ENCODE peak calls at places on chromosomes 1 and 21, in ten cellular contexts. N is CD8-positive, alpha-beta memory T cell; S is HCT116; L is tibial nerve; J is psoas muscle; H is adipocyte; E is left lung; Y is heart left ventricle; U is neuronal stem cell; C is tibial artery. X is an unnamed sample.

GRCh38 chr1:200771625-200772555 is 33.2 kb downstream of the CAMSAP2 start:
- DNase-seq in N (no peak), S (peak; percentile 32), L (no peak), J (no peak), H (no peak), E (no peak), Y (no peak), U (no peak), C (no peak), X (no peak)

GRCh38 chr21:45427331-45428271 is 22.6 kb downstream of the COL18A1 start:
- DNase-seq in N (no peak), S (peak; percentile 67), L (no peak), J (peak; percentile 79), H (peak; percentile 86), E (peak; percentile 78), Y (no peak), U (no peak), C (peak; percentile 79), X (peak; percentile 100)

GRCh38 chr1:8818325-8818775 is 910 bp upstream of the RERE start:
- DNase-seq in N (no peak), S (peak; percentile 42), L (no peak), J (no peak), H (peak; percentile 80), E (no peak), Y (peak; percentile 39), U (no peak), C (peak; percentile 66), X (peak; percentile 80)

GRCh38 chr1:20848162-20848561 is 61.1 kb upstream of the HP1BP3 start:
- DNase-seq in N (no peak), S (peak; percentile 0), L (no peak), J (no peak), H (no peak), E (no peak), Y (no peak), U (no peak), C (no peak), X (no peak)

GRCh38 chr1:81254560-81254959 is 546.2 kb upstream of the ADGRL2 start:
- DNase-seq in N (no peak), S (peak; percentile 12), L (no peak), J (no peak), H (no peak), E (no peak), Y (no peak), U (no peak), C (no peak), X (no peak)

GRCh38 chr1:46343351-46343695 is 2.7 kb downstream of the NSUN4 start:
- DNase-seq in N (no peak), S (no peak), L (no peak), J (no peak), H (no peak), E (no peak), Y (peak; percentile 15), U (no peak), C (no peak), X (no peak)

GRCh38 chr1:83725735-83726360 is 273.1 kb downstream of the TTLL7 start:
- DNase-seq in N (no peak), S (no peak), L (no peak), J (no peak), H (no peak), E (no peak), Y (no peak), U (no peak), C (no peak), X (no peak)

GRCh38 chr1:229148041-229148671 is 122.8 kb upstream of the RAB4A start:
- DNase-seq in N (no peak), S (no peak), L (peak; percentile 19), J (no peak), H (no peak), E (no peak), Y (peak; percentile 31), U (no peak), C (no peak), X (no peak)

GRCh38 chr1:19483261-19483660 is 2.1 kb downstream of the CAPZB start:
- DNase-seq in N (no peak), S (no peak), L (no peak), J (no peak), H (no peak), E (no peak), Y (no peak), U (no peak), C (no peak), X (no peak)

GRCh38 chr1:19483691-19484090 is 1.6 kb downstream of the CAPZB start:
- DNase-seq in N (no peak), S (no peak), L (no peak), J (no peak), H (no peak), E (no peak), Y (no peak), U (no peak), C (no peak), X (peak; percentile 86)

GRCh38 chr1:19479351-19480120 is 5.8 kb downstream of the CAPZB start:
- DNase-seq in N (no peak), S (no peak), L (no peak), J (no peak), H (no peak), E (no peak), Y (no peak), U (no peak), C (no peak), X (no peak)

GRCh38 chr1:19480282-19480681 is 5.1 kb downstream of the CAPZB start:
- DNase-seq in N (no peak), S (no peak), L (no peak), J (no peak), H (no peak), E (no peak), Y (no peak), U (no peak), C (no peak), X (no peak)

DNA sequence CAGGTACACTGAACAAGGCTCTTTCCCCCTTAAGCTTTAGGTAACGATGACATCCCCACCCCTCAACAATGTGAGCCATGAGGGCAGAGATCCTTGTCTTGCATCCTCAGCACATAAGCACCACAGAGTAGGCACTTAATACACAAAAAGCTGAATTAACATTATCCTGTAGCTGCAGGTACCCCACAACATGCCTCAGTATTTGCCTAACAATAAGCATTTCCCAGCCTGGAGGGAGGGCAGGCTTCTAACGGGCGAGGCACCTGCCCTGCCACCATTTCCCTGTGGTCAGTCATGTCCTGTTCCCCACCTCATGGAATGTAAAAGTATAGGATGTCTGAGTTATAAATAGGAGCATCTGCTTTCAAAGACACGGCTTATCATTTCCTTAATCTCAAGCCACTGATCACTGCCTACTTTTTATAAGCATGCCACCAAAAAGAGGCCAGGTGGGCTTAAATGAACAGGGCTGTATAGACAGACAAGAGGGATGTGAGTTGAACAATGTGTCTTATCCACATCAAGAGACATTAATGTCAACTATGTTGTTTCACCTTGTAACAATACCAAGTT is 3.4 kb downstream of the CAPZB start:
- DNase-seq in N (no peak), S (no peak), L (no peak), J (no peak), H (no peak), E (no peak), Y (no peak), U (no peak), C (no peak), X (no peak)
- H3K4me1 ChIP-seq in N (peaks cover 81% of the 10 kb centered on the region), S (peaks cover 10% of the 10 kb centered on the region), L (peaks cover 76% of the 10 kb centered on the region), J (peaks cover 81% of the 10 kb centered on the region), H (peaks cover 54% of the 10 kb centered on the region), E (peaks cover 61% of the 10 kb centered on the region), Y (peaks cover 82% of the 10 kb centered on the region), U (peaks cover 21% of the 10 kb centered on the region), C (peaks cover 83% of the 10 kb centered on the region), X (peaks cover 51% of the 10 kb centered on the region)

GRCh38 chr1:2416403-2416802 is 4.0 kb upstream of the PEX10 start:
- DNase-seq in N (peak; percentile 27), S (no peak), L (no peak), J (no peak), H (no peak), E (peak; percentile 75), Y (no peak), U (no peak), C (no peak), X (no peak)
- H3K27me3 ChIP-seq in N (no peaks in the 10 kb centered on the region), S (no peaks in the 10 kb centered on the region), L (peaks cover 59% of the 10 kb centered on the region), J (peaks cover 24% of the 10 kb centered on the region), H (peaks cover 38% of the 10 kb centered on the region), E (peaks cover 68% of the 10 kb centered on the region), Y (peaks cover 54% of the 10 kb centered on the region), U (no peaks in the 10 kb centered on the region), C (no peaks in the 10 kb centered on the region), X (peaks cover 19% of the 10 kb centered on the region)

DNA sequence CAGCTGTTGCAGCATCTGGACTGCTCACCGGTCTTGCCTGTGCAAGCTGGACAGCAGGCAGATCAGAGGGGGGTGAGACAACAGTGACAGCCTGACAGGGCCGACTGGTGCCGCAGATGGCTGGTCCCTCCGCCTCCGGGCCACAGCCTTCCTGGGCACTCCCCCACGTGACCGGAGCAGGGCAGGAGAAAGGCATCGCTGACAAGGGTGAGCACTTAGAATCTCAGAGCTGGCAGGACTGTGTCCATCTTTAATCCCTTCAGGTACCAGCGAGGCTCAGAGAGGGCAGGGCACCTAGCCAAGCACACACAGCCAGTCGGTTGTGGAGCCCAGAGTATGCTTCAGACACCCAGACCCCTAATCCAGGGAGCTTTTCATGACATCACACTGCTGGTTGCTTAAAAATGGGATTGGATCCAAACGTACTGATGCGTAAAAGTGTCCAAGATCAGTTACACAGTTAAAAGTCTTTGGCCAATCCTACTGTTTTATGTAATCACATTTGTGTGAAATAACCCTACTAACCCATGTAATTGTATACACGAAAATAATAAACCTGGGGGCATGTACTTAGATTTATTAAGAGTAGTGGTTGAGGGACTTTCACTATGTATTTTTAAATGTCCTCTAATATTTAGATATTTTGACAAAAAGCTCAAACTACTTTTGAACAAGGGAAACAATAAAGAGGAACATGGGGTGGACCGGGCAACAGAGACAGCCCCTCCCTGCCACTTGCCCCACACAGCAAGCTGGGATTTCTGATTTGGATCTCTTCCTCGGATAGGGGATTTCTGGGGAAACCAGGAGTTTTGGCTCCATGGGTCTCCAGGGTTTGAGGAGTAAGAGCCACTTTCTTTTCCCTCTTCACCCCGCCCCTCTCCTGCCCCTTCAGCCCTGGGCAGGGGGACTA is 758 bp upstream of the CNTN2 start:
- DNase-seq in N (no peak), S (no peak), L (no peak), J (no peak), H (no peak), E (peak; percentile 65), Y (no peak), U (no peak), C (no peak), X (no peak)
- H3K4me1 ChIP-seq in N (no peaks in the 10 kb centered on the region), S (no peaks in the 10 kb centered on the region), L (peaks cover 4% of the 10 kb centered on the region), J (no peaks in the 10 kb centered on the region), H (no peaks in the 10 kb centered on the region), E (no peaks in the 10 kb centered on the region), Y (no peaks in the 10 kb centered on the region), U (no peaks in the 10 kb centered on the region), C (peaks cover 8% of the 10 kb centered on the region), X (no peaks in the 10 kb centered on the region)

GRCh38 chr1:11704226-11704619 is 12.7 kb downstream of the DRAXIN start:
- DNase-seq in N (no peak), S (no peak), L (no peak), J (no peak), H (no peak), E (no peak), Y (no peak), U (peak; percentile 59), C (no peak), X (no peak)

GRCh38 chr1:11701981-11702803 is 10.7 kb downstream of the DRAXIN start:
- DNase-seq in N (no peak), S (no peak), L (no peak), J (no peak), H (no peak), E (no peak), Y (no peak), U (no peak), C (no peak), X (peak; percentile 8)

GRCh38 chr1:11700655-11701467 is 9.4 kb downstream of the DRAXIN start:
- DNase-seq in N (no peak), S (no peak), L (no peak), J (no peak), H (no peak), E (no peak), Y (no peak), U (no peak), C (no peak), X (peak; percentile 77)

GRCh38 chr1:11703357-11704225 is 12.1 kb downstream of the DRAXIN start:
- DNase-seq in N (no peak), S (no peak), L (no peak), J (no peak), H (no peak), E (no peak), Y (no peak), U (no peak), C (no peak), X (peak; percentile 86)

DNA sequence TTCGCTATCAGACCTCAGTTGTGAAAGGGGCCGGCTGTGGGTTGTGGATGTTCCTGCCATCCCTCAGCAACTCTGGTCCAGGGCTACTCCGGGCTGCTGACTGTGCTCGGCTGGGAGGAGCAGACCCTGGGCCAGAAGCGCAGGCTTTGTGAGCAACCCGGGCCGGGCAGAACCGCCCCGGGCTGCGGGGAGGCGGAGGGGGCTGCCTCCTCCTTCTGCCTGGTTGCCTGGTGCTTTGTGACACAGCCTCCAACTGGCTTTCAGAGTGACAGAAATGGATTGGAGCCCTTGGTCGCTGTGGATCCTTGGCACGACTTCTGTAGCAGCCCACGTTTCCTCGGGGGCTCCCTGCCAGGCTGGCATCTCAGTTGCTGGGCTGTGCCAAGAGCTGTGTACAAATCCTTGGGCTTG is 10.0 kb downstream of the DRAXIN start:
- DNase-seq in N (no peak), S (no peak), L (no peak), J (no peak), H (peak; percentile 35), E (no peak), Y (no peak), U (no peak), C (no peak), X (peak; percentile 47)
- H3K27me3 ChIP-seq in N (no peaks in the 10 kb centered on the region), S (no peaks in the 10 kb centered on the region), L (peaks cover 28% of the 10 kb centered on the region), J (peaks cover 12% of the 10 kb centered on the region), H (peaks cover 84% of the 10 kb centered on the region), E (peaks cover 62% of the 10 kb centered on the region), Y (peaks cover 60% of the 10 kb centered on the region), U (no peaks in the 10 kb centered on the region), C (no peaks in the 10 kb centered on the region), X (peaks cover 68% of the 10 kb centered on the region)

X was measured in osteoblast.